ENCODE peak calls at places on chromosomes 16 and 17, in seven cellular contexts. One of them, this sample, is unnamed.

GRCh38 chr16:24635900-24636610 is 93.4 kb upstream of the TNRC6A start:
- DNase-seq in Caco-2: no peak
- DNase-seq in GM12864: no peak
- DNase-seq in fibroblast of lung: peak
- DNase-seq in fibroblast of the aortic adventitia: peak
- DNase-seq in OCI-LY7: no peak
- DNase-seq in AG04450: peak
- DNase-seq in this sample: no peak

GRCh38 chr17:31385428-31386285 is 5.8 kb upstream of the RAB11FIP4 start:
- DNase-seq in OCI-LY7: no peak
- DNase-seq in fibroblast of lung: peak
- DNase-seq in Caco-2: no peak
- DNase-seq in fibroblast of the aortic adventitia: peak
- DNase-seq in AG04450: no peak
- DNase-seq in GM12864: no peak
- DNase-seq in this sample: no peak

GRCh38 chr17:40820228-40820838 is 2.1 kb downstream of the KRT10 start:
- DNase-seq in GM12864: no peak
- DNase-seq in Caco-2: no peak
- DNase-seq in fibroblast of lung: no peak
- DNase-seq in fibroblast of the aortic adventitia: no peak
- DNase-seq in AG04450: no peak
- DNase-seq in OCI-LY7: no peak
- DNase-seq in this sample: no peak

GRCh38 chr17:18143044-18143936 is 34.7 kb downstream of the MYO15A start:
- DNase-seq in fibroblast of the aortic adventitia: no peak
- DNase-seq in OCI-LY7: peak
- DNase-seq in AG04450: no peak
- DNase-seq in fibroblast of lung: no peak
- DNase-seq in Caco-2: peak
- DNase-seq in GM12864: no peak
- DNase-seq in this sample: no peak

GRCh38 chr16:1331712-1332617 is 1.5 kb upstream of the BAIAP3 start:
- DNase-seq in fibroblast of lung: peak
- DNase-seq in GM12864: peak
- DNase-seq in Caco-2: peak
- DNase-seq in OCI-LY7: peak
- DNase-seq in AG04450: no peak
- DNase-seq in fibroblast of the aortic adventitia: no peak
- DNase-seq in this sample: peak

GRCh38 chr17:42199411-42200011 is 5.2 kb upstream of the GHDC start:
- DNase-seq in AG04450: no peak
- DNase-seq in Caco-2: no peak
- DNase-seq in fibroblast of the aortic adventitia: no peak
- DNase-seq in GM12864: no peak
- DNase-seq in OCI-LY7: no peak
- DNase-seq in fibroblast of lung: no peak
- DNase-seq in this sample: no peak

GRCh38 chr16:83973077-83973476 is 5.0 kb downstream of the NECAB2 start:
- DNase-seq in fibroblast of the aortic adventitia: no peak
- DNase-seq in Caco-2: no peak
- DNase-seq in GM12864: no peak
- DNase-seq in fibroblast of lung: no peak
- DNase-seq in AG04450: no peak
- DNase-seq in OCI-LY7: no peak
- DNase-seq in this sample: no peak

GRCh38 chr16:88459366-88460055 is 6.4 kb downstream of the ZFPM1 start:
- DNase-seq in GM12864: no peak
- DNase-seq in OCI-LY7: no peak
- DNase-seq in Caco-2: no peak
- DNase-seq in AG04450: no peak
- DNase-seq in fibroblast of lung: no peak
- DNase-seq in fibroblast of the aortic adventitia: peak
- DNase-seq in this sample: no peak

GRCh38 chr17:7538891-7539290 is 10.0 kb upstream of the TNFSF12 start:
- DNase-seq in Caco-2: no peak
- DNase-seq in AG04450: no peak
- DNase-seq in GM12864: no peak
- DNase-seq in fibroblast of the aortic adventitia: no peak
- DNase-seq in OCI-LY7: no peak
- DNase-seq in fibroblast of lung: peak
- DNase-seq in this sample: no peak

GRCh38 chr17:61862105-61862574 is 1.2 kb downstream of the BRIP1 start:
- DNase-seq in AG04450: no peak
- DNase-seq in fibroblast of the aortic adventitia: no peak
- DNase-seq in fibroblast of lung: peak
- DNase-seq in Caco-2: no peak
- DNase-seq in OCI-LY7: peak
- DNase-seq in GM12864: no peak
- DNase-seq in this sample: no peak

GRCh38 chr16:2963611-2964415 is at the start of gene KREMEN2:
- DNase-seq in Caco-2: peak
- DNase-seq in OCI-LY7: no peak
- DNase-seq in fibroblast of the aortic adventitia: no peak
- DNase-seq in fibroblast of lung: no peak
- DNase-seq in AG04450: no peak
- DNase-seq in GM12864: no peak
- DNase-seq in this sample: peak

GRCh38 chr17:2853111-2853721 is 57.0 kb downstream of the RAP1GAP2 start:
- DNase-seq in Caco-2: no peak
- DNase-seq in fibroblast of the aortic adventitia: peak
- DNase-seq in OCI-LY7: peak
- DNase-seq in fibroblast of lung: peak
- DNase-seq in GM12864: no peak
- DNase-seq in AG04450: no peak
- DNase-seq in this sample: no peak

GRCh38 chr17:36591434-36592315 is at the start of gene DHRS11:
- DNase-seq in fibroblast of lung: peak
- DNase-seq in AG04450: peak
- DNase-seq in Caco-2: peak
- DNase-seq in fibroblast of the aortic adventitia: peak
- DNase-seq in GM12864: peak
- DNase-seq in OCI-LY7: peak
- DNase-seq in this sample: peak

GRCh38 chr16:80258407-80258806 is 282.4 kb upstream of the DYNLRB2 start:
- DNase-seq in fibroblast of lung: no peak
- DNase-seq in OCI-LY7: no peak
- DNase-seq in Caco-2: no peak
- DNase-seq in GM12864: no peak
- DNase-seq in AG04450: no peak
- DNase-seq in fibroblast of the aortic adventitia: no peak
- DNase-seq in this sample: no peak

GRCh38 chr17:6843241-6843890 is 11.8 kb upstream of the TEKT1 start:
- DNase-seq in Caco-2: no peak
- DNase-seq in AG04450: no peak
- DNase-seq in fibroblast of lung: peak
- DNase-seq in fibroblast of the aortic adventitia: peak
- DNase-seq in OCI-LY7: peak
- DNase-seq in GM12864: no peak
- DNase-seq in this sample: no peak

GRCh38 chr16:78463591-78463990 is 364.1 kb downstream of the WWOX start:
- DNase-seq in OCI-LY7: no peak
- DNase-seq in Caco-2: no peak
- DNase-seq in fibroblast of lung: no peak
- DNase-seq in AG04450: no peak
- DNase-seq in fibroblast of the aortic adventitia: no peak
- DNase-seq in GM12864: no peak
- DNase-seq in this sample: no peak

GRCh38 chr16:65414284-65414984 is 292.6 kb upstream of the CDH11 start:
- DNase-seq in GM12864: no peak
- DNase-seq in fibroblast of lung: peak
- DNase-seq in OCI-LY7: no peak
- DNase-seq in AG04450: peak
- DNase-seq in fibroblast of the aortic adventitia: peak
- DNase-seq in Caco-2: no peak
- DNase-seq in this sample: no peak

GRCh38 chr16:67435758-67436164 is 4.8 kb downstream of the HSD11B2 start:
- DNase-seq in GM12864: no peak
- DNase-seq in fibroblast of lung: no peak
- DNase-seq in Caco-2: no peak
- DNase-seq in OCI-LY7: no peak
- DNase-seq in fibroblast of the aortic adventitia: no peak
- DNase-seq in AG04450: no peak
- DNase-seq in this sample: no peak

GRCh38 chr16:67284699-67285646 is 5.6 kb downstream of the PLEKHG4 start:
- DNase-seq in fibroblast of the aortic adventitia: no peak
- DNase-seq in GM12864: no peak
- DNase-seq in fibroblast of lung: peak
- DNase-seq in Caco-2: peak
- DNase-seq in AG04450: no peak
- DNase-seq in OCI-LY7: no peak
- DNase-seq in this sample: no peak

GRCh38 chr17:48484850-48485249 is 46.0 kb downstream of the HOXB1 start:
- DNase-seq in fibroblast of the aortic adventitia: no peak
- DNase-seq in AG04450: no peak
- DNase-seq in OCI-LY7: no peak
- DNase-seq in GM12864: no peak
- DNase-seq in fibroblast of lung: peak
- DNase-seq in Caco-2: no peak
- DNase-seq in this sample: no peak

GRCh38 chr17:42708588-42708987 is 26.3 kb downstream of the CNTNAP1 start:
- DNase-seq in AG04450: no peak
- DNase-seq in fibroblast of lung: no peak
- DNase-seq in fibroblast of the aortic adventitia: no peak
- DNase-seq in OCI-LY7: no peak
- DNase-seq in GM12864: no peak
- DNase-seq in Caco-2: no peak
- DNase-seq in this sample: no peak

GRCh38 chr16:82016964-82017363 is 5.7 kb upstream of the SDR42E1 start:
- DNase-seq in AG04450: no peak
- DNase-seq in OCI-LY7: no peak
- DNase-seq in Caco-2: no peak
- DNase-seq in GM12864: no peak
- DNase-seq in fibroblast of lung: peak
- DNase-seq in fibroblast of the aortic adventitia: peak
- DNase-seq in this sample: no peak

GRCh38 chr16:48617711-48618148 is 7.8 kb upstream of the N4BP1 start:
- DNase-seq in OCI-LY7: no peak
- DNase-seq in AG04450: no peak
- DNase-seq in Caco-2: no peak
- DNase-seq in GM12864: no peak
- DNase-seq in fibroblast of lung: peak
- DNase-seq in fibroblast of the aortic adventitia: peak
- DNase-seq in this sample: no peak

GRCh38 chr16:56964243-56965148 is 2.7 kb downstream of the CETP start:
- DNase-seq in fibroblast of the aortic adventitia: peak
- DNase-seq in AG04450: peak
- DNase-seq in fibroblast of lung: peak
- DNase-seq in Caco-2: peak
- DNase-seq in GM12864: peak
- DNase-seq in OCI-LY7: peak
- DNase-seq in this sample: peak
- H3K4me3 ChIP-seq in fibroblast of the aortic adventitia: no peak
- H3K4me3 ChIP-seq in AG04450: no peak
- H3K4me3 ChIP-seq in fibroblast of lung: no peak
- H3K4me3 ChIP-seq in Caco-2: no peak
- H3K4me3 ChIP-seq in GM12864: no peak
- H3K4me3 ChIP-seq in OCI-LY7: no peak
- H3K4me3 ChIP-seq in this sample: no peak

GRCh38 chr17:74736423-74737298 is at the start of gene RAB37:
- DNase-seq in fibroblast of lung: no peak
- DNase-seq in GM12864: no peak
- DNase-seq in AG04450: no peak
- DNase-seq in fibroblast of the aortic adventitia: no peak
- DNase-seq in Caco-2: peak
- DNase-seq in OCI-LY7: peak
- DNase-seq in this sample: peak
- TF ChIP-seq CTCF in fibroblast of lung: no peak
- TF ChIP-seq CTCF in GM12864: peak
- TF ChIP-seq CTCF in AG04450: no peak
- TF ChIP-seq CTCF in fibroblast of the aortic adventitia: peak
- TF ChIP-seq CTCF in Caco-2: peak
- TF ChIP-seq CTCF in OCI-LY7: peak
- TF ChIP-seq CTCF in this sample: peak

DNA sequence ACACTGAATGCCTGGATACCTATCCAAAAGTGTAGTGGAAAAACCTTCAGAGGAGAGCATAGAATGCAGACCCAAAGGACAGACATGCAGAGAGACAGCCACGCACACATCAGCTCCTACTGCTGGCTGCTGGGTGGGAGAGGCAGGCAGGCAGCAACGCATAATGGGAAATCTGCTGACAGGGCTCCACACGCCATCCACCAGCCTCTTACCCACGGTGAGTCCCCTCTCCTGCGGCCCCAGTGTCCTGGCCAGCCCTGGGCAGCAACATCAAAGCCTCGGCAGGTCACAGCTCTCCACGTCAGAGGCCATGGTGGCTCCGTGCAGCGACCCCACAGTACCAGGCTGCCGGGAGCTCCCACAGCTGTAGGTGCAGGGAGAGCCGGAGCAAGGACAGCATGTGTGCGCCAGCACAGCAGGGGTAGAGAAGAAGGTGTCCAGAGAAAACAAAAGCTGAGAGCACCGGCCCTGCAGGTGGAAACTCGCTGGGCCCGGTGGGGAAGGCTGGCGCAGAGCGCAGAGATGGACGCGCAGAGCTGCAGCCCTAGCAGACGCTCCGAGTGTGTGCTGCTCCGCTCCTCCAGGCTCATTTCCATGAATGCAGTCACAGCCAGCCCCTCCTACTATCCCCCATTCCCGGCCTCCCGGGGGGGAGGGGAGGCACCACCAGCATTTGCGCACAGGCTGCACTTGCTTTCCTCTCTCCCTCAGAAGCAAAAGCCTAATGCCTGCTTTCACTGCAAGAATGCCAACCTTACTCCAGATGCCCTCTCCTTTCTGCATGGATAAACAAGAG is 58.9 kb downstream of the CYTH1 start:
- DNase-seq in OCI-LY7: no peak
- DNase-seq in fibroblast of the aortic adventitia: peak
- DNase-seq in fibroblast of lung: peak
- DNase-seq in GM12864: no peak
- DNase-seq in Caco-2: no peak
- DNase-seq in AG04450: no peak
- DNase-seq in this sample: no peak
- H3K4me3 ChIP-seq in OCI-LY7: peak
- H3K4me3 ChIP-seq in fibroblast of the aortic adventitia: peak
- H3K4me3 ChIP-seq in fibroblast of lung: peak
- H3K4me3 ChIP-seq in GM12864: peak
- H3K4me3 ChIP-seq in Caco-2: no peak
- H3K4me3 ChIP-seq in AG04450: peak
- H3K4me3 ChIP-seq in this sample: peak

GRCh38 chr17:82007228-82007494 is 15.5 kb downstream of the CENPX start:
- DNase-seq in OCI-LY7: no peak
- DNase-seq in GM12864: no peak
- DNase-seq in Caco-2: no peak
- DNase-seq in AG04450: no peak
- DNase-seq in fibroblast of the aortic adventitia: no peak
- DNase-seq in fibroblast of lung: no peak
- DNase-seq in this sample: no peak

GRCh38 chr17:82008941-82009405 is 13.7 kb downstream of the CENPX start:
- DNase-seq in fibroblast of lung: no peak
- DNase-seq in Caco-2: no peak
- DNase-seq in AG04450: no peak
- DNase-seq in fibroblast of the aortic adventitia: no peak
- DNase-seq in GM12864: no peak
- DNase-seq in OCI-LY7: no peak
- DNase-seq in this sample: no peak

GRCh38 chr17:82006468-82007227 is 16.0 kb downstream of the CENPX start:
- DNase-seq in fibroblast of lung: peak
- DNase-seq in OCI-LY7: no peak
- DNase-seq in fibroblast of the aortic adventitia: peak
- DNase-seq in AG04450: no peak
- DNase-seq in GM12864: no peak
- DNase-seq in Caco-2: no peak
- DNase-seq in this sample: no peak

GRCh38 chr17:82008258-82008940 is 14.3 kb downstream of the CENPX start:
- DNase-seq in AG04450: no peak
- DNase-seq in fibroblast of the aortic adventitia: no peak
- DNase-seq in OCI-LY7: no peak
- DNase-seq in fibroblast of lung: no peak
- DNase-seq in Caco-2: no peak
- DNase-seq in GM12864: no peak
- DNase-seq in this sample: no peak

GRCh38 chr17:82007495-82008257 is 15.0 kb downstream of the CENPX start:
- DNase-seq in Caco-2: no peak
- DNase-seq in GM12864: no peak
- DNase-seq in AG04450: no peak
- DNase-seq in fibroblast of lung: no peak
- DNase-seq in OCI-LY7: no peak
- DNase-seq in fibroblast of the aortic adventitia: no peak
- DNase-seq in this sample: no peak
- TF ChIP-seq CTCF in Caco-2: no peak
- TF ChIP-seq CTCF in GM12864: no peak
- TF ChIP-seq CTCF in AG04450: no peak
- TF ChIP-seq CTCF in fibroblast of lung: no peak
- TF ChIP-seq CTCF in OCI-LY7: no peak
- TF ChIP-seq CTCF in fibroblast of the aortic adventitia: no peak
- TF ChIP-seq CTCF in this sample: no peak

This sample was measured in GM06990.